ENCODE peak calls at places on chromosomes 5 and 9, in nine cellular contexts. T is ovary; B is WERI-Rb-1; L is A549; X is stomach; V is HFF-Myc; J is CD8-positive, alpha-beta T cell; O is hepatocyte; N is brain microvascular endothelial cell. S is an unnamed sample.

GRCh38 chr5:167573274-167574127 is 717.9 kb upstream of the WWC1 start:
- DNase-seq in L (no peak), T (peak), V (no peak), O (peak), X (no peak), J (no peak), B (peak), N (peak), S (peak)

GRCh38 chr5:74651710-74652109 is 11.2 kb upstream of the ENC1 start:
- DNase-seq in O (no peak), N (no peak), L (no peak), T (no peak), B (no peak), V (no peak), X (peak), J (no peak), S (no peak)

GRCh38 chr9:100324594-100325200 is 28.0 kb downstream of the TEX10 start:
- DNase-seq in L (peak), X (no peak), T (no peak), O (peak), V (no peak), N (no peak), J (no peak), B (no peak), S (peak)

GRCh38 chr9:14314424-14314928 is 535 bp upstream of the NFIB start:
- DNase-seq in X (peak), T (peak), J (no peak), L (peak), O (peak), V (no peak), B (peak), N (peak), S (peak)

GRCh38 chr9:34133436-34133949 is 7.0 kb upstream of the DCAF12 start:
- DNase-seq in O (no peak), T (no peak), X (no peak), L (no peak), B (no peak), N (no peak), V (no peak), J (no peak), S (no peak)

GRCh38 chr9:89606049-89606481 is 1.3 kb downstream of the GADD45G start:
- DNase-seq in T (peak), V (no peak), X (peak), L (peak), J (no peak), O (peak), N (peak), B (peak), S (peak)

GRCh38 chr5:1162729-1163128 is 38.7 kb upstream of the SLC6A19 start:
- DNase-seq in L (no peak), T (no peak), B (no peak), X (no peak), J (no peak), O (no peak), V (no peak), N (no peak), S (no peak)

GRCh38 chr9:21789541-21790037 is 12.8 kb upstream of the MTAP start:
- DNase-seq in V (peak), L (peak), X (peak), O (peak), T (peak), N (peak), B (peak), J (no peak), S (peak)

GRCh38 chr9:14780251-14780650 is 57.7 kb upstream of the CER1 start:
- DNase-seq in V (no peak), X (no peak), J (no peak), B (no peak), O (no peak), L (no peak), T (no peak), N (no peak), S (no peak)

GRCh38 chr9:109914280-109915027 is 134.5 kb downstream of the PALM2AKAP2 start:
- DNase-seq in B (no peak), V (no peak), X (no peak), J (no peak), O (no peak), T (no peak), L (no peak), N (peak), S (peak)

GRCh38 chr5:35138232-35138631 is 90.5 kb upstream of the AGXT2 start:
- DNase-seq in N (no peak), T (no peak), B (no peak), O (no peak), J (no peak), L (no peak), V (no peak), X (no peak), S (peak)

GRCh38 chr5:97714426-97714825 is 531.4 kb upstream of the RIOK2 start:
- DNase-seq in V (no peak), N (no peak), O (no peak), L (no peak), B (no peak), X (no peak), J (no peak), T (no peak), S (no peak)

GRCh38 chr5:33032161-33033085 is 321.3 kb downstream of the NPR3 start:
- DNase-seq in N (peak), T (no peak), J (no peak), V (no peak), X (no peak), L (no peak), B (no peak), O (peak), S (no peak)

GRCh38 chr5:151578326-151579025 is 12.7 kb downstream of the FAT2 start:
- DNase-seq in L (no peak), O (no peak), V (no peak), B (no peak), J (no peak), X (no peak), T (no peak), N (no peak), S (no peak)

GRCh38 chr9:8492034-8492433 is 692.5 kb upstream of the DMAC1 start:
- DNase-seq in O (no peak), J (no peak), V (no peak), L (no peak), B (no peak), N (no peak), X (no peak), T (no peak), S (no peak)

GRCh38 chr5:89065919-89066318 is 182.9 kb upstream of the MEF2C start:
- DNase-seq in J (no peak), L (no peak), V (no peak), T (no peak), N (no peak), O (peak), B (no peak), X (no peak), S (no peak)

GRCh38 chr9:131809941-131810344 is 70.1 kb upstream of the RAPGEF1 start:
- DNase-seq in X (no peak), T (no peak), O (no peak), B (no peak), N (no peak), L (no peak), V (peak), J (no peak), S (no peak)

GRCh38 chr9:826500-827280 is 14.8 kb upstream of the DMRT1 start:
- DNase-seq in B (no peak), L (no peak), N (no peak), X (no peak), O (no peak), V (no peak), T (no peak), J (no peak), S (no peak)

GRCh38 chr5:66966439-66966838 is 230.2 kb downstream of the CD180 start:
- DNase-seq in L (no peak), B (no peak), V (no peak), N (no peak), J (no peak), O (no peak), X (no peak), T (no peak), S (no peak)

GRCh38 chr5:10442581-10442980 is 902 bp downstream of the ROPN1L start:
- DNase-seq in J (no peak), V (no peak), T (no peak), B (no peak), N (no peak), X (no peak), O (no peak), L (no peak), S (peak)

GRCh38 chr5:10441992-10442435 is 335 bp downstream of the ROPN1L start:
- DNase-seq in T (no peak), O (no peak), X (no peak), N (no peak), V (no peak), J (no peak), B (no peak), L (peak), S (no peak)

GRCh38 chr5:10439692-10440091 is 2.0 kb upstream of the ROPN1L start:
- DNase-seq in X (no peak), V (no peak), N (no peak), L (no peak), T (no peak), O (no peak), J (no peak), B (no peak), S (no peak)

GRCh38 chr5:10441083-10441991 is at the start of gene ROPN1L:
- DNase-seq in J (peak), L (peak), O (peak), X (peak), T (peak), N (peak), V (no peak), B (peak), S (peak)

DNA sequence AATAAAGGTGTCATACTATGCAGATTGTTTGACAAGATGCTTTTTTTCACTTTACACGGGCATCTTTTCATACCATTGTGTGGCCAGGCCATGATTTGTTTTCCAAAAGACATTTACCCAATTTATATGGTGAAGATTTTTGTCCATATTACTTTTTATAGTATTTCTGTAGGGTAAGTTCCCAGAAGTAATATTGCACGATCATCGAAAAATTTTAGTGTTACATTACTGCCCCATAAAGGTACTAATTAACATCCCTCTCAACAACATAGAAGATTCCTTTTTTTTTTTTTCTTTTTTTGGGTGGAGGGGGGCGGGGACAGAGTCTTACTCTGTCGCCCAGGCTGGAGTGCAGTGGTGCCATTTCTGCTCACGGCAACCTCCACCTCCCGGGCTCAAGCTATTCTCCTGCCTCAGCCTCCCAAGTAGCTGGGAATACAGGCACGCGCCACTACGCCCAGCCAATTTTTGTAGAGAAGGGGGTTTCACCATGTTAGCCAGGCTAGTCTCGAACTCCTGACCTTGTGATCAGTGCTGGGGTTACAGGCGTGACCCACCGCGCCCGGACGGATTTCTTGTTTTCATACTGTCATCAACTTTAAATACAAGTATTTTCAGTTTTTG is 1.2 kb upstream of the ROPN1L start:
- DNase-seq in N (no peak), L (no peak), X (no peak), T (peak), V (no peak), J (no peak), O (no peak), B (no peak), S (no peak)
- H3K4me3 ChIP-seq in N (no peak), L (peak), X (peak), T (peak), V (no peak), J (no peak), O (peak), B (peak), S (no peak)

GRCh38 chr9:112809351-112809848 is 58.8 kb downstream of the SNX30 start:
- DNase-seq in L (no peak), N (no peak), X (no peak), V (no peak), T (no peak), O (no peak), J (no peak), B (no peak), S (no peak)
- H3K4me3 ChIP-seq in L (no peak), N (no peak), X (no peak), V (no peak), T (no peak), O (no peak), J (no peak), B (no peak), S (no peak)

GRCh38 chr5:76082790-76083554 is at the start of gene SV2C:
- DNase-seq in L (no peak), X (peak), O (peak), T (peak), B (peak), N (no peak), V (no peak), J (no peak), S (no peak)
- H3K4me3 ChIP-seq in L (peak), X (peak), O (no peak), T (no peak), B (peak), N (peak), V (no peak), J (no peak), S (no peak)

GRCh38 chr5:139903450-139903804 is 107.8 kb downstream of the PSD2 start:
- DNase-seq in V (no peak), J (no peak), B (no peak), N (no peak), X (no peak), L (no peak), T (no peak), O (no peak), S (no peak)

GRCh38 chr5:139904566-139905400 is 109.2 kb downstream of the PSD2 start:
- DNase-seq in T (peak), L (no peak), B (peak), V (no peak), O (peak), J (no peak), N (no peak), X (no peak), S (no peak)

GRCh38 chr5:139901971-139902370 is 106.4 kb downstream of the PSD2 start:
- DNase-seq in X (no peak), N (no peak), V (no peak), O (no peak), B (no peak), L (no peak), J (no peak), T (no peak), S (no peak)

GRCh38 chr5:139905401-139905800 is 109.8 kb downstream of the PSD2 start:
- DNase-seq in N (no peak), X (no peak), L (no peak), J (no peak), B (no peak), V (no peak), T (peak), O (no peak), S (no peak)

DNA sequence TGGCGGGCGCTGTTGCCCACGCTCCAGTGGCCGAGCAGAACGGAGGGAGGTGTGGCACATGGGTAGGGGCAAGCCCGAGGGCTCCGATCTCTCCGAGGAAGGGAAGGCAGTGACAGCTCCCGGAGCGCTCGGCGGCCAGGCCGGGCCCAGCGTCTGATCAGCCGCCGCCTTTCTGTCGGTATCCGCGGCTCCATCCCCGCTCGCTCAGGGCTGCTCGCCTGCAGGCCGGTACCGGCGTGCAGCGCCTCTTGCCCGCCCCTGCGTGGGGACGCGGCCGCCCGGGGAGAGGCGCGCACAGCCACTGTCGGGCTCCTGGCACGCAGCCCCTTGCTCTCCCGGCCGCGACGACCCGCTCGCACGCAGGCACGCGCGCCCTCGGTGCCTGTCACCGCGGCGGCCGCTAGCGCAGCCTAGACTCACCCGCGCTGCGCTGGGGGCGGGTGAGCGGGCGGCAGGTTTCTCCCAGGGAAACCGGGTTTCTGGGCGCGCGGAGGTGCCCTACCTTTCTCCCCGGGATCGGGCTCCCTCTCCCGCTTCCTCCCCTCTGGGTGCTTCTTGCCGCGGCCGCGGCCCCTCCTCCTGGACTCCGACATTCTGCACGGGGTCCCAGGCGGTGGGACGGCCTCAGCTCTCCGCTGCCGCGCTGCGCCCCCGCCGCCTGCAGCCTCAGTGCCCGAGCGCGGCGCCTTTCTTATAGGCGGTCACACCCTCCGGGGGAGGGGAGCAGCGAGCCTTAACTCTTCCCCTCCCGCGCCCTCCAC is 108.4 kb downstream of the PSD2 start:
- DNase-seq in N (no peak), J (no peak), O (peak), X (no peak), V (no peak), L (peak), T (peak), B (peak), S (no peak)
- H3K4me3 ChIP-seq in N (no peak), J (peak), O (peak), X (peak), V (peak), L (peak), T (peak), B (peak), S (no peak)

S was measured in fibroblast of villous mesenchyme.